ENCODE peak calls at places on chromosomes 6 and 20, in six cellular contexts. N is GM19239; B is stimulated activated naive B cell treated with anti-CD40 and anti-IgM and Interleukin-4, amounts not matched to agents 10 μg/mL and 1 μg/mL and 100 μg/mL, for 72 hours; K is Right ventricle myocardium superior; A is stimulated activated CD8-positive, alpha-beta memory T cell treated with anti-CD3 and anti-CD28 coated beads, Interleukin-15, amount 100 ng/mL, for 24 hours; X is activated CD4-positive, alpha-beta T cell treated with anti-CD3 and anti-CD28 coated beads, Interleukin-2, amount 50 U/mL, for 4 hours. G is an unnamed sample.

GRCh38 chr6:131400054-131400781 is 172.8 kb upstream of the ARG1 start:
- DNase-seq in K (no peak), B (no peak), A (no peak), N (no peak), X (no peak), G (no peak)

GRCh38 chr6:19754686-19755085 is 82.5 kb upstream of the ID4 start:
- DNase-seq in A (no peak), X (no peak), N (no peak), B (no peak), K (no peak), G (no peak)

GRCh38 chr6:5271926-5272325 is 10.6 kb downstream of the FARS2 start:
- DNase-seq in B (no peak), X (no peak), N (no peak), K (no peak), A (no peak), G (no peak)

GRCh38 chr20:2178328-2179232 is 77.0 kb downstream of the STK35 start:
- DNase-seq in B (no peak), K (no peak), N (no peak), A (no peak), X (no peak), G (no peak)

GRCh38 chr6:109309917-109310316 is 72.3 kb downstream of the CD164 start:
- DNase-seq in N (no peak), A (no peak), K (no peak), X (no peak), B (no peak), G (no peak)

GRCh38 chr6:32181890-32182529 is 2.0 kb downstream of the AGER start:
- DNase-seq in X (no peak), A (no peak), B (no peak), K (no peak), N (no peak), G (no peak)

GRCh38 chr6:162973141-162973872 is 245.5 kb downstream of the PACRG start:
- DNase-seq in A (no peak), K (no peak), N (no peak), B (no peak), X (no peak), G (no peak)

GRCh38 chr6:124968401-124968800 is 6.2 kb downstream of the RNF217 start:
- DNase-seq in A (no peak), B (no peak), X (no peak), N (no peak), K (no peak), G (no peak)

GRCh38 chr6:161257778-161258457 is 15.9 kb downstream of the AGPAT4 start:
- DNase-seq in N (no peak), X (no peak), B (no peak), K (no peak), A (no peak), G (no peak)

GRCh38 chr6:31676904-31677303 is 4.0 kb downstream of the LY6G5C start:
- DNase-seq in K (no peak), A (no peak), X (no peak), N (no peak), B (no peak), G (no peak)

GRCh38 chr20:49659096-49659495 is 54.6 kb downstream of the B4GALT5 start:
- DNase-seq in K (no peak), A (no peak), N (no peak), X (no peak), B (no peak), G (no peak)

GRCh38 chr20:59835448-59836395 is 97.7 kb downstream of the SYCP2 start:
- DNase-seq in N (no peak), A (no peak), K (peak; percentile 64), X (no peak), B (no peak), G (no peak)

GRCh38 chr6:150025201-150025917 is at the start of gene RAET1L:
- DNase-seq in X (no peak), B (no peak), N (no peak), K (peak; percentile 62), A (no peak), G (no peak)

GRCh38 chr6:163764565-163764964 is 350.0 kb downstream of the QKI start:
- DNase-seq in K (no peak), A (no peak), N (no peak), B (no peak), X (no peak), G (no peak)

GRCh38 chr6:11815231-11815630 is 36.6 kb upstream of the ADTRP start:
- DNase-seq in B (no peak), X (no peak), K (no peak), N (no peak), A (no peak), G (no peak)

GRCh38 chr20:41141153-41141815 is 3.9 kb downstream of the PLCG1 start:
- DNase-seq in K (peak; percentile 66), N (no peak), X (no peak), A (no peak), B (peak; percentile 23), G (no peak)

GRCh38 chr6:105522626-105523322 is 119.9 kb upstream of the PREP start:
- DNase-seq in X (no peak), A (no peak), K (no peak), B (no peak), N (no peak), G (no peak)

GRCh38 chr6:48845219-48845618 is 617.8 kb downstream of the MMUT start:
- DNase-seq in X (no peak), B (no peak), N (no peak), A (no peak), K (no peak), G (no peak)

GRCh38 chr6:28906674-28907073 is 17.1 kb downstream of the TRIM27 start:
- DNase-seq in B (no peak), N (no peak), X (no peak), K (no peak), A (no peak), G (no peak)

GRCh38 chr20:44776977-44777376 is 31.3 kb downstream of the KCNK15 start:
- DNase-seq in B (no peak), K (no peak), X (no peak), N (no peak), A (no peak), G (no peak)

GRCh38 chr6:29941476-29941875 is 856 bp upstream of the HLA-A start:
- DNase-seq in A (no peak), X (no peak), K (no peak), B (no peak), N (no peak), G (no peak)

GRCh38 chr20:49964964-49965780 is 17.6 kb upstream of the SNAI1 start:
- DNase-seq in K (no peak), B (no peak), N (peak; percentile 46), A (no peak), X (no peak), G (no peak)

GRCh38 chr20:41436679-41437078 is 70.1 kb upstream of the EMILIN3 start:
- DNase-seq in B (no peak), A (no peak), N (no peak), K (no peak), X (no peak), G (no peak)

GRCh38 chr6:73823832-73824231 is 127.8 kb downstream of the CD109 start:
- DNase-seq in K (no peak), X (no peak), A (no peak), B (no peak), N (no peak), G (no peak)

GRCh38 chr6:1598886-1599285 is 10.8 kb upstream of the FOXC1 start:
- DNase-seq in X (no peak), B (no peak), N (no peak), K (no peak), A (no peak), G (no peak)

GRCh38 chr6:82957171-82957894 is 108.3 kb downstream of the UBE3D start:
- DNase-seq in X (no peak), B (no peak), N (no peak), K (no peak), A (no peak), G (no peak)

GRCh38 chr20:61874421-61875068 is 191.1 kb downstream of the TAF4 start:
- DNase-seq in A (no peak), N (no peak), K (peak; percentile 58), X (no peak), B (no peak), G (no peak)

GRCh38 chr6:125858427-125859320 is 67.9 kb downstream of the NCOA7 start:
- DNase-seq in K (no peak), A (no peak), N (peak; percentile 4), B (peak; percentile 1), X (peak; percentile 14), G (no peak)

GRCh38 chr6:148629197-148629909 is 117.5 kb upstream of the UST start:
- DNase-seq in A (no peak), X (no peak), B (no peak), N (no peak), K (no peak), G (no peak)

GRCh38 chr20:14821251-14821650 is 483.8 kb upstream of the FLRT3 start:
- DNase-seq in B (no peak), N (no peak), K (no peak), X (no peak), A (no peak), G (no peak)

GRCh38 chr20:1122388-1123315 is 4.2 kb downstream of the PSMF1 start:
- DNase-seq in X (no peak), A (no peak), B (no peak), N (no peak), K (peak; percentile 49), G (no peak)

GRCh38 chr20:63177134-63177784 is 38.7 kb downstream of the YTHDF1 start:
- DNase-seq in N (no peak), B (no peak), K (no peak), A (no peak), X (no peak), G (no peak)

GRCh38 chr6:47261191-47261590 is 48.5 kb downstream of the TNFRSF21 start:
- DNase-seq in X (no peak), K (no peak), N (no peak), A (no peak), B (no peak), G (no peak)

GRCh38 chr6:683742-684440 is 9.0 kb downstream of the EXOC2 start:
- DNase-seq in A (no peak), B (no peak), K (no peak), N (no peak), X (no peak), G (no peak)

G was measured in activated naive CD4-positive, alpha-beta T cell.